ENCODE peak calls at places on chromosomes 11 and 22, in six cellular contexts. One of them, this sample, is unnamed.

GRCh38 chr22:30325724-30326703 is 727 bp downstream of the TBC1D10A start:
- DNase-seq in suprapubic skin: no peak
- DNase-seq in upper lobe of left lung: peak; percentile 66
- DNase-seq in sigmoid colon: peak; percentile 78
- DNase-seq in tibial nerve: no peak
- DNase-seq in A549: no peak
- DNase-seq in this sample: peak; percentile 62

GRCh38 chr22:30718938-30719337 is 24.3 kb downstream of the OSBP2 start:
- DNase-seq in suprapubic skin: no peak
- DNase-seq in upper lobe of left lung: no peak
- DNase-seq in sigmoid colon: no peak
- DNase-seq in tibial nerve: no peak
- DNase-seq in A549: no peak
- DNase-seq in this sample: no peak

GRCh38 chr11:81449588-81450155 is 1284.0 kb downstream of the FAM181B start:
- DNase-seq in suprapubic skin: no peak
- DNase-seq in upper lobe of left lung: no peak
- DNase-seq in sigmoid colon: no peak
- DNase-seq in tibial nerve: no peak
- DNase-seq in A549: no peak
- DNase-seq in this sample: no peak

GRCh38 chr11:95398437-95399112 is 167.6 kb upstream of the SESN3 start:
- DNase-seq in suprapubic skin: no peak
- DNase-seq in upper lobe of left lung: no peak
- DNase-seq in sigmoid colon: no peak
- DNase-seq in tibial nerve: no peak
- DNase-seq in A549: no peak
- DNase-seq in this sample: no peak

GRCh38 chr11:21622995-21623394 is 569.9 kb upstream of the ANO5 start:
- DNase-seq in suprapubic skin: no peak
- DNase-seq in upper lobe of left lung: no peak
- DNase-seq in sigmoid colon: no peak
- DNase-seq in tibial nerve: no peak
- DNase-seq in A549: no peak
- DNase-seq in this sample: no peak

GRCh38 chr22:47219789-47220188 is 457.3 kb downstream of the TBC1D22A start:
- DNase-seq in suprapubic skin: no peak
- DNase-seq in upper lobe of left lung: no peak
- DNase-seq in sigmoid colon: peak; percentile 40
- DNase-seq in tibial nerve: no peak
- DNase-seq in A549: no peak
- DNase-seq in this sample: no peak

GRCh38 chr11:108616549-108616948 is 23.0 kb upstream of the EXPH5 start:
- DNase-seq in suprapubic skin: no peak
- DNase-seq in upper lobe of left lung: no peak
- DNase-seq in sigmoid colon: no peak
- DNase-seq in tibial nerve: no peak
- DNase-seq in A549: peak; percentile 79
- DNase-seq in this sample: no peak

GRCh38 chr11:110134120-110134519 is 40.9 kb downstream of the ZC3H12C start:
- DNase-seq in suprapubic skin: no peak
- DNase-seq in upper lobe of left lung: no peak
- DNase-seq in sigmoid colon: no peak
- DNase-seq in tibial nerve: no peak
- DNase-seq in A549: no peak
- DNase-seq in this sample: no peak

GRCh38 chr11:44681698-44682097 is 45.1 kb upstream of the TSPAN18 start:
- DNase-seq in suprapubic skin: no peak
- DNase-seq in upper lobe of left lung: no peak
- DNase-seq in sigmoid colon: no peak
- DNase-seq in tibial nerve: no peak
- DNase-seq in A549: no peak
- DNase-seq in this sample: no peak

GRCh38 chr11:46369458-46370152 is 11.9 kb upstream of the MDK start:
- DNase-seq in suprapubic skin: no peak
- DNase-seq in upper lobe of left lung: peak; percentile 56
- DNase-seq in sigmoid colon: no peak
- DNase-seq in tibial nerve: peak; percentile 22
- DNase-seq in A549: peak; percentile 75
- DNase-seq in this sample: peak; percentile 47

GRCh38 chr11:100776212-100776896 is 89.3 kb downstream of the ARHGAP42 start:
- DNase-seq in suprapubic skin: no peak
- DNase-seq in upper lobe of left lung: no peak
- DNase-seq in sigmoid colon: no peak
- DNase-seq in tibial nerve: no peak
- DNase-seq in A549: peak; percentile 69
- DNase-seq in this sample: no peak

GRCh38 chr11:73384871-73385692 is 8.9 kb downstream of the RELT start:
- DNase-seq in suprapubic skin: no peak
- DNase-seq in upper lobe of left lung: peak; percentile 89
- DNase-seq in sigmoid colon: peak; percentile 77
- DNase-seq in tibial nerve: no peak
- DNase-seq in A549: no peak
- DNase-seq in this sample: peak; percentile 71

GRCh38 chr22:31556627-31557203 is 60.4 kb downstream of the SFI1 start:
- DNase-seq in suprapubic skin: no peak
- DNase-seq in upper lobe of left lung: no peak
- DNase-seq in sigmoid colon: no peak
- DNase-seq in tibial nerve: peak; percentile 28
- DNase-seq in A549: peak; percentile 18
- DNase-seq in this sample: no peak

GRCh38 chr11:83105167-83105566 is 33.5 kb upstream of the RAB30 start:
- DNase-seq in suprapubic skin: no peak
- DNase-seq in upper lobe of left lung: no peak
- DNase-seq in sigmoid colon: no peak
- DNase-seq in tibial nerve: no peak
- DNase-seq in A549: no peak
- DNase-seq in this sample: no peak

GRCh38 chr11:10858505-10859360 is 880 bp upstream of the ZBED5 start:
- DNase-seq in suprapubic skin: peak; percentile 86
- DNase-seq in upper lobe of left lung: peak; percentile 64
- DNase-seq in sigmoid colon: peak; percentile 84
- DNase-seq in tibial nerve: peak; percentile 46
- DNase-seq in A549: no peak
- DNase-seq in this sample: peak; percentile 70

GRCh38 chr11:78145511-78146030 is 6.1 kb upstream of the ALG8 start:
- DNase-seq in suprapubic skin: no peak
- DNase-seq in upper lobe of left lung: no peak
- DNase-seq in sigmoid colon: no peak
- DNase-seq in tibial nerve: no peak
- DNase-seq in A549: no peak
- DNase-seq in this sample: no peak

GRCh38 chr11:126317681-126318641 is 14.1 kb downstream of the DCPS start:
- DNase-seq in suprapubic skin: peak; percentile 89
- DNase-seq in upper lobe of left lung: no peak
- DNase-seq in sigmoid colon: peak; percentile 93
- DNase-seq in tibial nerve: peak; percentile 83
- DNase-seq in A549: no peak
- DNase-seq in this sample: peak; percentile 53

DNA sequence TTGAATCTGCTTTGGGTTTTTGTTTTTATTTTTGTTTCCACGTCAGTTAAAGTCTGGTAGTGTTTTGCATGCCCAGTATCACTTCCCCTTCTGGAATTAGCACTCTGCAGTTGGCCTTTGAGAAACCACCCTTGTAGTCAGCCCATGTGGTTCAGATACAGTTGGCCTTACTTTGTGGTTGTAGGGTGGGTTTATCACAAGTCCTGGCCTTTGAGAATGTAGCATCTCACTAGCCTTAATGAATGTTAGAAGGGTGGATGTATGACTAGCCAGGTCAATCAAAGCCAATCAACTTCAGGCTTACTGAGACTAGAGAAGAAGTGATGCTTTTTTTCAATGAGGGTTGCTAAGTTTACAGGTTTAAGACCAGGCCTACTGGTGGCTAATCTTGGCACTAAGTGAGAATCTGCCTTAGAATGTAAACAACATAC is 19.8 kb downstream of the ARL14EP start:
- DNase-seq in suprapubic skin: no peak
- DNase-seq in upper lobe of left lung: no peak
- DNase-seq in sigmoid colon: no peak
- DNase-seq in tibial nerve: no peak
- DNase-seq in A549: no peak
- DNase-seq in this sample: peak; percentile 13
- TF ChIP-seq EP300 in suprapubic skin: no peak
- TF ChIP-seq EP300 in upper lobe of left lung: no peak
- TF ChIP-seq EP300 in sigmoid colon: no peak
- TF ChIP-seq EP300 in tibial nerve: no peak
- TF ChIP-seq EP300 in A549: no peak
- TF ChIP-seq EP300 in this sample: no peak

DNA sequence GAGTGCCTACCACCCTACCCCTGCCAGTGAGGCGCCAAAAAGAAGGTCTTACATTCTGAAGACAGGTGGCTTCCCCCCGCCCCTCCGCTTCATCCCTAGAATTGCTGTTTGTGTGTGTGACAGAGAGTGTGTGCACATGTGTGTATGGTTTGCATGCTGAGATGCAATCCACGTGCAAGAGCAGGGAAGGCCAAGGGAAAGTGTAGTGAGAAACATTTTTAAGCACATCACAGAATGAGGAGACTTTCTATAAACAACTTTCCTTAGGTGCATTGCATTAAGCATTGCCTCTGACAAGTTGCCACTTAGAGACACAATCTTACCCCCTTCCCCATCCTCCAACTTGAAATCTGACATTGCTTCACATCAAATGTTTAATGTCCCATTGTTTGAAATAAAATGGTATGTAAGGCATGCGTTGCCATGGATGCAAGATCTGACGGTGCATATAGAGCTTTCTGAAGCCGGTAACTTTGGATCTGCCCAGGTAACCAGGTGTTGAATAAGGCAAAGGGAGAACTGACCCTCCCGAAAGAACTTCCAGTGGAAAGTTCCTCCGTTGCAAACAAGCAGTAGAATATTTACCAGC is 21.4 kb downstream of the FJX1 start:
- DNase-seq in suprapubic skin: no peak
- DNase-seq in upper lobe of left lung: no peak
- DNase-seq in sigmoid colon: no peak
- DNase-seq in tibial nerve: no peak
- DNase-seq in A549: no peak
- DNase-seq in this sample: no peak
- TF ChIP-seq EP300 in suprapubic skin: no peak
- TF ChIP-seq EP300 in upper lobe of left lung: no peak
- TF ChIP-seq EP300 in sigmoid colon: no peak
- TF ChIP-seq EP300 in tibial nerve: no peak
- TF ChIP-seq EP300 in A549: no peak
- TF ChIP-seq EP300 in this sample: no peak

DNA sequence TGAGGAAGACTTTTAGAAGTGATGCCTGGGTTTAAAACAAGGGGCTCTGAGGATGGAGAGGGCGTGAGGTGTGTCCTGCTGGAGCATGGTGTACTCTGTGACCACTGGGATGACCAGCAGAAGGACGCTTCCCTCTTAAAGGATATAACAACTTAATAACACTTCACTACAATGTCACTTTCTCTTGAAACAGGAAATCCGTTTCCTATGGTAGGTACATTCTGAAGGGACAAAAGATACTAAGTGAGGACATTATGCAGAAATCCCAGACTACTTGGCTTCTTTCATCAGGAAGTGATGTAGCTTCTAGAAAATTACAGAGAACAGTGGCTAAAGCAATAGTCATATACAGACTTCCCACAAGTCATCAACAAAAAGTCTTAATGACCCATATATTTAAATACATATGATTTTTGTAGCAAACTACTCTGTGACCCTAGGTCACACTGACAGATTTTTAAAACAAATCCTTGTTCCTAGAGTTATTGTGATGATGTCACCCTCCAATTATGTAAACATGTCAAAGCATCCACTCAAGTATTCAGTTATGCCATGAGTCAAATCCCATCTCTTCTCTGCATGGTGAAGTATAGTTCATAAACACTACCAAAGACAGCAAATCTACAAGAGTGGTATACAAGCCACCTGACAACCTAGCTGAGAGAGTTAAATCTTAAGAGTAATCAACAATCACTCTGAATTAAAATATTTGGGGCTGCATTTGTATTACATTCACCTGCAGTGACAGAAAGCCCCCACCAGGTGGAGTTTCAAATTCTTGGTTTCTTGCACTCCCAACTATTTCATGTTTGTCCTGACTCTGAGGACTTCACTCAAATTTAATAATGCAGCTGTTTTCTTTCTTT is 32.8 kb downstream of the PITPNB start:
- DNase-seq in suprapubic skin: no peak
- DNase-seq in upper lobe of left lung: peak; percentile 31
- DNase-seq in sigmoid colon: no peak
- DNase-seq in tibial nerve: peak; percentile 57
- DNase-seq in A549: peak; percentile 44
- DNase-seq in this sample: peak; percentile 39
- TF ChIP-seq EP300 in suprapubic skin: no peak
- TF ChIP-seq EP300 in upper lobe of left lung: peak; percentile 47
- TF ChIP-seq EP300 in sigmoid colon: no peak
- TF ChIP-seq EP300 in tibial nerve: no peak
- TF ChIP-seq EP300 in A549: no peak
- TF ChIP-seq EP300 in this sample: no peak

GRCh38 chr22:33296941-33297340 is 238.8 kb upstream of the SYN3 start:
- DNase-seq in suprapubic skin: no peak
- DNase-seq in upper lobe of left lung: no peak
- DNase-seq in sigmoid colon: no peak
- DNase-seq in tibial nerve: no peak
- DNase-seq in A549: no peak
- DNase-seq in this sample: no peak

GRCh38 chr22:33302049-33302545 is 243.9 kb upstream of the SYN3 start:
- DNase-seq in suprapubic skin: peak; percentile 89
- DNase-seq in upper lobe of left lung: peak; percentile 67
- DNase-seq in sigmoid colon: peak; percentile 87
- DNase-seq in tibial nerve: peak; percentile 84
- DNase-seq in A549: peak; percentile 32
- DNase-seq in this sample: peak; percentile 85

GRCh38 chr22:33300165-33300564 is 242.0 kb upstream of the SYN3 start:
- DNase-seq in suprapubic skin: no peak
- DNase-seq in upper lobe of left lung: no peak
- DNase-seq in sigmoid colon: no peak
- DNase-seq in tibial nerve: no peak
- DNase-seq in A549: no peak
- DNase-seq in this sample: no peak

GRCh38 chr22:33302549-33302948 is 244.4 kb upstream of the SYN3 start:
- DNase-seq in suprapubic skin: no peak
- DNase-seq in upper lobe of left lung: no peak
- DNase-seq in sigmoid colon: no peak
- DNase-seq in tibial nerve: no peak
- DNase-seq in A549: peak; percentile 8
- DNase-seq in this sample: no peak

DNA sequence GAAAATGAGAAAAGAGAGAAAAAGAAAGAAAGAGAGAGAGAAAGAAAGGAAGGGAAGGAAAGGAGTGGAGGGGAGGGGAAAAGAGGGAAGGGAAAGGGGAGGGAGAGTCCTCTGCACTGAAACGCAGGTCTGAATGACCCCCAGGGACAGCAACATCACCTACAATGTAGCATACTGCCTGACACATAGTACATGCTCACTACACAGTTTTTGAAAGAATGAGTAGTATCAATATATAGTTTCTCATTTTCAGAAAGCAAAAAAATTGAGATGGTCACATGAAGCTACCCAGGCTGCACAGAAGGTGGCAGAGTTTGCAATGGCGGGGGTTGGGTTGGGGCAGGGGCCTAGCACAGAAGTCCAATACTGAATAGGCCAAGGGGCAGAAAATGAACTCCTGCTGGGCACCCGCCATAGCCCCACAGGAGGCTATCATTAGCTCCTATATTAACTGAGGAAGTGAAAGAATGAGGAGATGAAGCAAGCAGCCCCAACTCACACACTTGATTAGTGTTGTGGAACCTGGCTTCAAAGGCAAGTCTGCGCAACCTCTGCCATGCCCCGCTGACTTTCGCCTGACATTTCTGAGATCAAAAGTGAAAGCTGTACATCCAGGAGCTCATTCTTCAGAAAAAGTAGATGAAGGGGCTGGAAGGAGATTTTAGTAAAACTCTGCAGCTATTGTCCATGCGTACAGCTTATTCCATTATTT is 241.2 kb upstream of the SYN3 start:
- DNase-seq in suprapubic skin: no peak
- DNase-seq in upper lobe of left lung: no peak
- DNase-seq in sigmoid colon: no peak
- DNase-seq in tibial nerve: no peak
- DNase-seq in A549: no peak
- DNase-seq in this sample: no peak
- TF ChIP-seq EP300 in suprapubic skin: no peak
- TF ChIP-seq EP300 in upper lobe of left lung: no peak
- TF ChIP-seq EP300 in sigmoid colon: no peak
- TF ChIP-seq EP300 in tibial nerve: no peak
- TF ChIP-seq EP300 in A549: no peak
- TF ChIP-seq EP300 in this sample: no peak